ENCODE peak calls at places on chromosomes 12 and 14, in nine cellular contexts. One of them, this sample, is unnamed.

GRCh38 chr12:124776126-124776513 is 87.5 kb downstream of the SCARB1 start:
- DNase-seq in heart left ventricle: no peak
- DNase-seq in brain microvascular endothelial cell: no peak
- DNase-seq in cardiac muscle cell: no peak
- DNase-seq in osteoblast: no peak
- DNase-seq in lower leg skin: no peak
- DNase-seq in dorsolateral prefrontal cortex: no peak
- DNase-seq in left lung: no peak
- DNase-seq in adrenal gland: peak; percentile 50
- DNase-seq in this sample: peak; percentile 33

GRCh38 chr14:48454887-48455286 is 779.5 kb upstream of the MDGA2 start:
- DNase-seq in lower leg skin: no peak
- DNase-seq in adrenal gland: no peak
- DNase-seq in dorsolateral prefrontal cortex: no peak
- DNase-seq in heart left ventricle: no peak
- DNase-seq in cardiac muscle cell: no peak
- DNase-seq in brain microvascular endothelial cell: no peak
- DNase-seq in left lung: no peak
- DNase-seq in osteoblast: no peak
- DNase-seq in this sample: no peak

GRCh38 chr14:23042162-23042965 is at the start of gene PSMB11:
- DNase-seq in adrenal gland: no peak
- DNase-seq in cardiac muscle cell: no peak
- DNase-seq in osteoblast: peak; percentile 52
- DNase-seq in left lung: no peak
- DNase-seq in lower leg skin: no peak
- DNase-seq in brain microvascular endothelial cell: no peak
- DNase-seq in dorsolateral prefrontal cortex: no peak
- DNase-seq in heart left ventricle: no peak
- DNase-seq in this sample: no peak

GRCh38 chr14:32629146-32629545 is 300.0 kb downstream of the AKAP6 start:
- DNase-seq in left lung: no peak
- DNase-seq in dorsolateral prefrontal cortex: no peak
- DNase-seq in adrenal gland: no peak
- DNase-seq in heart left ventricle: no peak
- DNase-seq in osteoblast: no peak
- DNase-seq in cardiac muscle cell: no peak
- DNase-seq in lower leg skin: no peak
- DNase-seq in brain microvascular endothelial cell: no peak
- DNase-seq in this sample: no peak

GRCh38 chr14:67941456-67942018 is 122.0 kb downstream of the RAD51B start:
- DNase-seq in osteoblast: no peak
- DNase-seq in lower leg skin: no peak
- DNase-seq in cardiac muscle cell: peak; percentile 53
- DNase-seq in brain microvascular endothelial cell: peak; percentile 2
- DNase-seq in heart left ventricle: no peak
- DNase-seq in adrenal gland: no peak
- DNase-seq in left lung: no peak
- DNase-seq in dorsolateral prefrontal cortex: no peak
- DNase-seq in this sample: peak; percentile 31

GRCh38 chr14:43483415-43483814 is 1023.7 kb downstream of the FSCB start:
- DNase-seq in osteoblast: no peak
- DNase-seq in adrenal gland: no peak
- DNase-seq in lower leg skin: no peak
- DNase-seq in cardiac muscle cell: no peak
- DNase-seq in left lung: no peak
- DNase-seq in heart left ventricle: no peak
- DNase-seq in brain microvascular endothelial cell: no peak
- DNase-seq in dorsolateral prefrontal cortex: no peak
- DNase-seq in this sample: no peak

GRCh38 chr14:93950948-93951668 is 24.0 kb downstream of the FAM181A start:
- DNase-seq in heart left ventricle: peak; percentile 42
- DNase-seq in cardiac muscle cell: no peak
- DNase-seq in adrenal gland: no peak
- DNase-seq in lower leg skin: no peak
- DNase-seq in left lung: peak; percentile 67
- DNase-seq in osteoblast: no peak
- DNase-seq in brain microvascular endothelial cell: no peak
- DNase-seq in dorsolateral prefrontal cortex: no peak
- DNase-seq in this sample: no peak

GRCh38 chr14:104546591-104547309 is 32.8 kb upstream of the C14orf180 start:
- DNase-seq in osteoblast: peak; percentile 43
- DNase-seq in left lung: no peak
- DNase-seq in dorsolateral prefrontal cortex: peak; percentile 2
- DNase-seq in adrenal gland: no peak
- DNase-seq in cardiac muscle cell: no peak
- DNase-seq in heart left ventricle: no peak
- DNase-seq in lower leg skin: no peak
- DNase-seq in brain microvascular endothelial cell: no peak
- DNase-seq in this sample: no peak

GRCh38 chr12:100926669-100927248 is 132.2 kb downstream of the ANO4 start:
- DNase-seq in heart left ventricle: no peak
- DNase-seq in brain microvascular endothelial cell: no peak
- DNase-seq in osteoblast: no peak
- DNase-seq in left lung: no peak
- DNase-seq in lower leg skin: no peak
- DNase-seq in dorsolateral prefrontal cortex: no peak
- DNase-seq in cardiac muscle cell: peak; percentile 49
- DNase-seq in adrenal gland: peak; percentile 3
- DNase-seq in this sample: peak; percentile 33

GRCh38 chr12:122001379-122002209 is 20.1 kb upstream of the BCL7A start:
- DNase-seq in brain microvascular endothelial cell: no peak
- DNase-seq in lower leg skin: peak; percentile 50
- DNase-seq in heart left ventricle: no peak
- DNase-seq in dorsolateral prefrontal cortex: no peak
- DNase-seq in adrenal gland: no peak
- DNase-seq in cardiac muscle cell: no peak
- DNase-seq in osteoblast: no peak
- DNase-seq in left lung: no peak
- DNase-seq in this sample: no peak

GRCh38 chr12:112839386-112839972 is 47.9 kb downstream of the RPH3A start:
- DNase-seq in osteoblast: no peak
- DNase-seq in brain microvascular endothelial cell: peak; percentile 82
- DNase-seq in adrenal gland: no peak
- DNase-seq in left lung: no peak
- DNase-seq in cardiac muscle cell: peak; percentile 77
- DNase-seq in heart left ventricle: no peak
- DNase-seq in lower leg skin: no peak
- DNase-seq in dorsolateral prefrontal cortex: no peak
- DNase-seq in this sample: peak; percentile 92

GRCh38 chr14:39946796-39947195 is 514.6 kb upstream of the FBXO33 start:
- DNase-seq in brain microvascular endothelial cell: no peak
- DNase-seq in cardiac muscle cell: no peak
- DNase-seq in lower leg skin: no peak
- DNase-seq in left lung: no peak
- DNase-seq in osteoblast: no peak
- DNase-seq in heart left ventricle: no peak
- DNase-seq in dorsolateral prefrontal cortex: no peak
- DNase-seq in adrenal gland: no peak
- DNase-seq in this sample: peak; percentile 64

GRCh38 chr12:54229624-54230212 is 40.9 kb upstream of the SMUG1 start:
- DNase-seq in dorsolateral prefrontal cortex: no peak
- DNase-seq in heart left ventricle: no peak
- DNase-seq in brain microvascular endothelial cell: peak; percentile 94
- DNase-seq in cardiac muscle cell: peak; percentile 94
- DNase-seq in lower leg skin: peak; percentile 36
- DNase-seq in osteoblast: peak; percentile 92
- DNase-seq in left lung: no peak
- DNase-seq in adrenal gland: peak; percentile 36
- DNase-seq in this sample: peak; percentile 93

GRCh38 chr14:104735830-104736642 is 12.0 kb downstream of the ADSS1 start:
- DNase-seq in adrenal gland: peak; percentile 99
- DNase-seq in lower leg skin: peak; percentile 77
- DNase-seq in heart left ventricle: peak; percentile 89
- DNase-seq in osteoblast: peak; percentile 97
- DNase-seq in brain microvascular endothelial cell: peak; percentile 36
- DNase-seq in left lung: no peak
- DNase-seq in dorsolateral prefrontal cortex: peak; percentile 81
- DNase-seq in cardiac muscle cell: peak; percentile 79
- DNase-seq in this sample: no peak

GRCh38 chr12:2963760-2964292 is 4.6 kb downstream of the TEAD4 start:
- DNase-seq in adrenal gland: no peak
- DNase-seq in dorsolateral prefrontal cortex: no peak
- DNase-seq in lower leg skin: no peak
- DNase-seq in cardiac muscle cell: peak; percentile 21
- DNase-seq in brain microvascular endothelial cell: peak; percentile 16
- DNase-seq in heart left ventricle: peak; percentile 76
- DNase-seq in osteoblast: peak; percentile 91
- DNase-seq in left lung: no peak
- DNase-seq in this sample: peak; percentile 32

GRCh38 chr14:60215127-60215444 is 33.9 kb upstream of the PPM1A start:
- DNase-seq in heart left ventricle: no peak
- DNase-seq in adrenal gland: no peak
- DNase-seq in lower leg skin: no peak
- DNase-seq in dorsolateral prefrontal cortex: no peak
- DNase-seq in osteoblast: no peak
- DNase-seq in cardiac muscle cell: no peak
- DNase-seq in brain microvascular endothelial cell: no peak
- DNase-seq in left lung: no peak
- DNase-seq in this sample: no peak

GRCh38 chr12:78192979-78193378 is 362.3 kb downstream of the NAV3 start:
- DNase-seq in brain microvascular endothelial cell: no peak
- DNase-seq in left lung: no peak
- DNase-seq in dorsolateral prefrontal cortex: no peak
- DNase-seq in heart left ventricle: no peak
- DNase-seq in lower leg skin: no peak
- DNase-seq in adrenal gland: no peak
- DNase-seq in cardiac muscle cell: no peak
- DNase-seq in osteoblast: no peak
- DNase-seq in this sample: peak; percentile 68

GRCh38 chr12:40827923-40828592 is 135.8 kb downstream of the CNTN1 start:
- DNase-seq in brain microvascular endothelial cell: no peak
- DNase-seq in dorsolateral prefrontal cortex: no peak
- DNase-seq in heart left ventricle: no peak
- DNase-seq in cardiac muscle cell: no peak
- DNase-seq in lower leg skin: no peak
- DNase-seq in adrenal gland: no peak
- DNase-seq in osteoblast: no peak
- DNase-seq in left lung: peak; percentile 2
- DNase-seq in this sample: no peak

GRCh38 chr12:13343380-13343779 is 146.9 kb downstream of the EMP1 start:
- DNase-seq in brain microvascular endothelial cell: no peak
- DNase-seq in lower leg skin: no peak
- DNase-seq in adrenal gland: no peak
- DNase-seq in osteoblast: no peak
- DNase-seq in left lung: no peak
- DNase-seq in dorsolateral prefrontal cortex: no peak
- DNase-seq in cardiac muscle cell: no peak
- DNase-seq in heart left ventricle: no peak
- DNase-seq in this sample: no peak

GRCh38 chr12:25771062-25771461 is 187.4 kb upstream of the RASSF8 start:
- DNase-seq in dorsolateral prefrontal cortex: no peak
- DNase-seq in adrenal gland: no peak
- DNase-seq in osteoblast: no peak
- DNase-seq in cardiac muscle cell: no peak
- DNase-seq in left lung: no peak
- DNase-seq in lower leg skin: no peak
- DNase-seq in brain microvascular endothelial cell: no peak
- DNase-seq in heart left ventricle: no peak
- DNase-seq in this sample: peak; percentile 26

GRCh38 chr14:72553656-72554055 is 340.2 kb downstream of the DPF3 start:
- DNase-seq in lower leg skin: no peak
- DNase-seq in osteoblast: peak; percentile 59
- DNase-seq in dorsolateral prefrontal cortex: no peak
- DNase-seq in adrenal gland: no peak
- DNase-seq in left lung: no peak
- DNase-seq in heart left ventricle: no peak
- DNase-seq in cardiac muscle cell: peak; percentile 20
- DNase-seq in brain microvascular endothelial cell: no peak
- DNase-seq in this sample: no peak

GRCh38 chr12:112711026-112711425 is 80.5 kb upstream of the RPH3A start:
- DNase-seq in dorsolateral prefrontal cortex: no peak
- DNase-seq in left lung: no peak
- DNase-seq in adrenal gland: no peak
- DNase-seq in osteoblast: peak; percentile 15
- DNase-seq in heart left ventricle: no peak
- DNase-seq in cardiac muscle cell: no peak
- DNase-seq in brain microvascular endothelial cell: no peak
- DNase-seq in lower leg skin: no peak
- DNase-seq in this sample: no peak

GRCh38 chr14:95335071-95335470 is 15.4 kb upstream of the CLMN start:
- DNase-seq in dorsolateral prefrontal cortex: no peak
- DNase-seq in left lung: no peak
- DNase-seq in heart left ventricle: no peak
- DNase-seq in adrenal gland: no peak
- DNase-seq in lower leg skin: no peak
- DNase-seq in osteoblast: no peak
- DNase-seq in cardiac muscle cell: no peak
- DNase-seq in brain microvascular endothelial cell: no peak
- DNase-seq in this sample: no peak

GRCh38 chr12:47797432-47797831 is 22.3 kb downstream of the HDAC7 start:
- DNase-seq in dorsolateral prefrontal cortex: no peak
- DNase-seq in cardiac muscle cell: no peak
- DNase-seq in left lung: no peak
- DNase-seq in osteoblast: no peak
- DNase-seq in heart left ventricle: no peak
- DNase-seq in lower leg skin: no peak
- DNase-seq in adrenal gland: no peak
- DNase-seq in brain microvascular endothelial cell: no peak
- DNase-seq in this sample: no peak
- TF ChIP-seq CTCF in dorsolateral prefrontal cortex: peak; percentile 58
- TF ChIP-seq CTCF in cardiac muscle cell: peak; percentile 25
- TF ChIP-seq CTCF in left lung: peak; percentile 12
- TF ChIP-seq CTCF in osteoblast: no peak
- TF ChIP-seq CTCF in heart left ventricle: peak; percentile 29
- TF ChIP-seq CTCF in lower leg skin: no peak
- TF ChIP-seq CTCF in adrenal gland: no peak
- TF ChIP-seq CTCF in brain microvascular endothelial cell: peak; percentile 60
- TF ChIP-seq CTCF in this sample: peak; percentile 36

GRCh38 chr12:51199546-51199945 is 18.3 kb downstream of the POU6F1 start:
- DNase-seq in left lung: no peak
- DNase-seq in lower leg skin: no peak
- DNase-seq in osteoblast: no peak
- DNase-seq in dorsolateral prefrontal cortex: no peak
- DNase-seq in brain microvascular endothelial cell: no peak
- DNase-seq in cardiac muscle cell: no peak
- DNase-seq in heart left ventricle: no peak
- DNase-seq in adrenal gland: no peak
- DNase-seq in this sample: no peak
- H3K4me3 ChIP-seq in left lung: no peak overlapping the region
- H3K4me3 ChIP-seq in lower leg skin: no peak overlapping the region
- H3K4me3 ChIP-seq in osteoblast: no peak overlapping the region
- H3K4me3 ChIP-seq in dorsolateral prefrontal cortex: no peak overlapping the region
- H3K4me3 ChIP-seq in brain microvascular endothelial cell: no peak overlapping the region
- H3K4me3 ChIP-seq in cardiac muscle cell: no peak overlapping the region
- H3K4me3 ChIP-seq in heart left ventricle: no peak overlapping the region
- H3K4me3 ChIP-seq in adrenal gland: no peak overlapping the region
- H3K4me3 ChIP-seq in this sample: no peak overlapping the region

GRCh38 chr12:126347421-126347820 is 1282.2 kb downstream of the AACS start:
- DNase-seq in cardiac muscle cell: no peak
- DNase-seq in adrenal gland: no peak
- DNase-seq in dorsolateral prefrontal cortex: no peak
- DNase-seq in osteoblast: no peak
- DNase-seq in lower leg skin: no peak
- DNase-seq in left lung: no peak
- DNase-seq in heart left ventricle: no peak
- DNase-seq in brain microvascular endothelial cell: no peak
- DNase-seq in this sample: no peak
- TF ChIP-seq CTCF in cardiac muscle cell: no peak
- TF ChIP-seq CTCF in adrenal gland: no peak
- TF ChIP-seq CTCF in dorsolateral prefrontal cortex: no peak
- TF ChIP-seq CTCF in osteoblast: peak; percentile 31
- TF ChIP-seq CTCF in lower leg skin: no peak
- TF ChIP-seq CTCF in left lung: no peak
- TF ChIP-seq CTCF in heart left ventricle: no peak
- TF ChIP-seq CTCF in brain microvascular endothelial cell: no peak
- TF ChIP-seq CTCF in this sample: peak; percentile 30

GRCh38 chr12:68447807-68448138 is 115.6 kb upstream of the MDM1 start:
- DNase-seq in lower leg skin: no peak
- DNase-seq in heart left ventricle: no peak
- DNase-seq in adrenal gland: no peak
- DNase-seq in cardiac muscle cell: no peak
- DNase-seq in dorsolateral prefrontal cortex: no peak
- DNase-seq in brain microvascular endothelial cell: no peak
- DNase-seq in left lung: no peak
- DNase-seq in osteoblast: no peak
- DNase-seq in this sample: no peak
- H3K4me3 ChIP-seq in lower leg skin: no peak overlapping the region
- H3K4me3 ChIP-seq in heart left ventricle: no peak overlapping the region
- H3K4me3 ChIP-seq in adrenal gland: no peak overlapping the region
- H3K4me3 ChIP-seq in cardiac muscle cell: no peak overlapping the region
- H3K4me3 ChIP-seq in dorsolateral prefrontal cortex: no peak overlapping the region
- H3K4me3 ChIP-seq in brain microvascular endothelial cell: no peak overlapping the region
- H3K4me3 ChIP-seq in left lung: no peak overlapping the region
- H3K4me3 ChIP-seq in osteoblast: no peak overlapping the region
- H3K4me3 ChIP-seq in this sample: no peak overlapping the region